ENCODE peak calls at places on chromosomes 7 and 10, in five cellular contexts. M is fibroblast of lung; X is cardiac muscle cell; Q is aorta; O is naive thymus-derived CD4-positive, alpha-beta T cell. G is an unnamed sample. For H3K4me1, the result is how much of the 10 kb centered on the place peaks cover.

GRCh38 chr10:71068811-71069411 is 143.5 kb upstream of the UNC5B start:
- DNase-seq in M (peak), X (no peak), Q (peak), O (no peak), G (peak)

GRCh38 chr10:126595160-126595559 is 75.3 kb downstream of the C10orf90 start:
- DNase-seq in M (no peak), X (no peak), Q (no peak), O (no peak), G (no peak)

GRCh38 chr10:71270301-71270777 is 48.7 kb upstream of the SLC29A3 start:
- DNase-seq in M (peak), X (peak), Q (no peak), O (no peak), G (no peak)

GRCh38 chr7:105246195-105247078 is 142.3 kb downstream of the SRPK2 start:
- DNase-seq in M (no peak), X (no peak), Q (no peak), O (no peak), G (no peak)

GRCh38 chr10:46525177-46525823 is 31.2 kb downstream of the GPRIN2 start:
- DNase-seq in M (peak), X (no peak), Q (no peak), O (no peak), G (no peak)

GRCh38 chr10:75042292-75042974 is 69.0 kb upstream of the SAMD8 start:
- DNase-seq in M (peak), X (peak), Q (peak), O (no peak), G (no peak)

GRCh38 chr10:90306187-90306586 is 551.7 kb downstream of the HTR7 start:
- DNase-seq in M (peak), X (no peak), Q (no peak), O (no peak), G (no peak)

GRCh38 chr10:117005454-117006055 is 568 bp upstream of the SHTN1 start:
- DNase-seq in M (no peak), X (peak), Q (no peak), O (no peak), G (no peak)

GRCh38 chr10:77311186-77311585 is 326.4 kb downstream of the KCNMA1 start:
- DNase-seq in M (no peak), X (no peak), Q (no peak), O (no peak), G (no peak)

GRCh38 chr10:114711487-114712250 is 53.6 kb upstream of the ABLIM1 start:
- DNase-seq in M (no peak), X (no peak), Q (no peak), O (no peak), G (no peak)

GRCh38 chr10:17256026-17256425 is 28.0 kb downstream of the VIM start:
- DNase-seq in M (no peak), X (no peak), Q (no peak), O (no peak), G (no peak)

GRCh38 chr10:58488921-58489320 is 23.8 kb upstream of the BICC1 start:
- DNase-seq in M (peak), X (no peak), Q (no peak), O (no peak), G (no peak)

GRCh38 chr7:46630031-46630430 is 709.0 kb upstream of the IGFBP3 start:
- DNase-seq in M (peak), X (no peak), Q (no peak), O (no peak), G (no peak)

GRCh38 chr7:140059288-140060242 is 3.2 kb downstream of the PARP12 start:
- DNase-seq in M (peak), X (no peak), Q (peak), O (no peak), G (peak)

GRCh38 chr10:58516118-58516517 is 3.4 kb downstream of the BICC1 start:
- DNase-seq in M (no peak), X (no peak), Q (no peak), O (no peak), G (no peak)

GRCh38 chr10:62755662-62756653 is 48.6 kb upstream of the ADO start:
- DNase-seq in M (no peak), X (no peak), Q (no peak), O (no peak), G (no peak)

GRCh38 chr10:63227207-63227895 is 94.2 kb downstream of the NRBF2 start:
- DNase-seq in M (no peak), X (no peak), Q (no peak), O (peak), G (no peak)

GRCh38 chr10:58291538-58292174 is 22.7 kb downstream of the CISD1 start:
- DNase-seq in M (peak), X (peak), Q (no peak), O (peak), G (no peak)

GRCh38 chr10:7915923-7916322 is 97.6 kb downstream of the TAF3 start:
- DNase-seq in M (peak), X (no peak), Q (no peak), O (no peak), G (no peak)

GRCh38 chr10:77881636-77882035 is 44.9 kb downstream of the DLG5 start:
- DNase-seq in M (no peak), X (no peak), Q (no peak), O (no peak), G (no peak)

GRCh38 chr10:97771913-97772823 is at the start of gene SFRP5:
- DNase-seq in M (no peak), X (peak), Q (no peak), O (no peak), G (no peak)

GRCh38 chr10:26468291-26468690 is 30.1 kb downstream of the APBB1IP start:
- DNase-seq in M (no peak), X (no peak), Q (no peak), O (no peak), G (no peak)
- H3K4me3 ChIP-seq in M (no peak), X (no peak), Q (no peak), O (peak), G (no peak)

DNA sequence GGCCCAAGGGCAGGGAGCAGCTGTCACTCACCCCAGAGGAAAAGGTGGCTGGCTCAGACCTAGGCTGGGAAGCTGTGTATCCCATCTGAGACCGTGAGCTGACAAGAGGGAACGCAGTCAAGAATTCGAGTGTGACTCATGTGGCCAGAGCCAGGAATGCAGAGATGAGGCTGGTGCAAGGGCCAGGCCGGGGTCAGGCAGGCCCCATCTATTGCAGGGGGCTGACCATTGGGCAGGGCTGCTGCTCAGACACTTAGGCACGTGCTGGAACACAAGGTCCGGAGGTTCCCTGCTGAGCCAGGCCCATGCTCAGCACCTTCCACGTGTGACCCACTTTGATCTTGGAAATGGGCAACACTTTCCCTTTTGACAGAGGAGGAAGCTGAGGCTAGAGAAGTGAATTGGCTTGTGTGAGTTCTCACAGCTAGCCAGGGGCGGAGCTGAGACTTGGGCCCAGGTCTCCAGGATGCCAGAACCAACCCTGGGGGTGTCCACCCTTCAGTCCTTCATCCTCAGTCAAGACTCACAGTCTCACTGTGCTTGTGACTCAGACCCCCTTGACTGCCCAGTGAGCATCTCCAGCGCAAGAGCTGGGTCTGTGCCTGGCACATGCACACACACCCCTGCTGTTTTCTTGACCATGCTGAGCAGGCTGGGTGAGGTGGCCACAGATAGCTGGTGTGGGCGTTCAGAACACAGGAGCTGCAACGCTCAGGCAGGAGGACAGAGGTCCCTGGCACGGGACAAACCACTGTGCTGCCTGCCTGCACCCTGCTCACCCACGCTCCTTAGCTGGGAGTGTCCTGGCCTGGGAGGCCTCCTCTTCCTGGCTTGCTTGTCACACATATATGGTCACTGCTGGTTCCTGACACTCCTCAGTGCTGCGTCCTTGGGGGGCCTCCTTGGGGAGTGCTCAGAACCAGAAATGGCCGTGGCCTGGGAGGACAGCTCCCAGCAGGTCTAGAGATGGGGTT is 47.6 kb upstream of the PPIF start:
- DNase-seq in M (peak), X (no peak), Q (no peak), O (no peak), G (no peak)
- H3K27ac ChIP-seq in M (peak), X (no peak), Q (no peak), O (no peak), G (peak)

GRCh38 chr10:110217609-110218008 is 10.2 kb downstream of the MXI1 start:
- DNase-seq in M (no peak), X (no peak), Q (no peak), O (no peak), G (no peak)
- H3K4me1 ChIP-seq in M (under half), X (under half), Q (under half), O (under half), G (half or more)

GRCh38 chr7:84055904-84056615 is 138.5 kb downstream of the SEMA3A start:
- DNase-seq in M (no peak), X (no peak), Q (no peak), O (no peak), G (no peak)

GRCh38 chr7:84060000-84060399 is 134.6 kb downstream of the SEMA3A start:
- DNase-seq in M (no peak), X (no peak), Q (no peak), O (no peak), G (no peak)

GRCh38 chr7:84060760-84061261 is 133.8 kb downstream of the SEMA3A start:
- DNase-seq in M (no peak), X (no peak), Q (no peak), O (no peak), G (no peak)

GRCh38 chr7:84057576-84057975 is 137.0 kb downstream of the SEMA3A start:
- DNase-seq in M (no peak), X (no peak), Q (no peak), O (no peak), G (no peak)

GRCh38 chr7:84058311-84059076 is 136.1 kb downstream of the SEMA3A start:
- DNase-seq in M (peak), X (no peak), Q (no peak), O (no peak), G (no peak)
- H3K4me3 ChIP-seq in M (no peak), X (no peak), Q (no peak), O (no peak), G (no peak)

GRCh38 chr7:156610601-156611000 is 30.0 kb upstream of the RNF32 start:
- DNase-seq in M (no peak), X (no peak), Q (no peak), O (no peak), G (no peak)

GRCh38 chr7:156611393-156612010 is 29.1 kb upstream of the RNF32 start:
- DNase-seq in M (no peak), X (no peak), Q (no peak), O (no peak), G (no peak)

GRCh38 chr7:156609010-156609877 is 31.3 kb upstream of the RNF32 start:
- DNase-seq in M (no peak), X (no peak), Q (no peak), O (no peak), G (no peak)

GRCh38 chr7:156608176-156608478 is 32.4 kb upstream of the RNF32 start:
- DNase-seq in M (no peak), X (no peak), Q (no peak), O (no peak), G (no peak)

GRCh38 chr7:156610130-156610529 is 30.4 kb upstream of the RNF32 start:
- DNase-seq in M (no peak), X (no peak), Q (no peak), O (no peak), G (no peak)
- H3K27ac ChIP-seq in M (no peak), X (no peak), Q (no peak), O (no peak), G (no peak)

GRCh38 chr7:90604383-90604782 is 8.3 kb downstream of the CDK14 start:
- DNase-seq in M (no peak), X (no peak), Q (no peak), O (no peak), G (no peak)
- H3K4me1 ChIP-seq in M (under half), X (under half), Q (under half), O (under half), G (under half)